ENCODE peak calls at places on chromosomes 12 and 14, in seven cellular contexts. A is heart left ventricle, K is HepG2, X is transverse colon, N is A549, B is HCT116, L is esophagus muscularis mucosa. G is an unnamed sample.

GRCh38 chr14:92495041-92495440 is 18.5 kb upstream of the RIN3 start:
- DNase-seq in A (no peak), K (no peak), X (no peak), N (peak), B (no peak), L (no peak), G (no peak)

GRCh38 chr12:96246926-96247566 is 52.9 kb downstream of the ELK3 start:
- DNase-seq in A (no peak), K (no peak), X (no peak), N (no peak), B (no peak), L (no peak), G (no peak)

GRCh38 chr14:91173221-91173670 is 59.4 kb downstream of the DGLUCY start:
- DNase-seq in A (peak), K (peak), X (peak), N (peak), B (peak), L (peak), G (peak)

GRCh38 chr12:69101505-69101904 is 137.9 kb upstream of the CPSF6 start:
- DNase-seq in A (no peak), K (peak), X (no peak), N (peak), B (no peak), L (no peak), G (no peak)

GRCh38 chr12:79274571-79275064 is 410.0 kb downstream of the SYT1 start:
- DNase-seq in A (no peak), K (no peak), X (no peak), N (no peak), B (no peak), L (no peak), G (no peak)

GRCh38 chr12:120849765-120850164 is 54.4 kb downstream of the SPPL3 start:
- DNase-seq in A (no peak), K (peak), X (no peak), N (peak), B (no peak), L (no peak), G (peak)

GRCh38 chr12:101564912-101565311 is 29.9 kb upstream of the MYBPC1 start:
- DNase-seq in A (no peak), K (no peak), X (no peak), N (peak), B (no peak), L (no peak), G (no peak)

GRCh38 chr12:57744194-57744776 is 554 bp upstream of the TSPAN31 start:
- DNase-seq in A (peak), K (no peak), X (peak), N (peak), B (peak), L (peak), G (no peak)

GRCh38 chr14:69464829-69465228 is 19.7 kb upstream of the PLEKHD1 start:
- DNase-seq in A (no peak), K (no peak), X (no peak), N (no peak), B (no peak), L (no peak), G (no peak)

GRCh38 chr14:32576088-32576795 is 247.1 kb downstream of the AKAP6 start:
- DNase-seq in A (no peak), K (peak), X (peak), N (peak), B (peak), L (no peak), G (no peak)

GRCh38 chr14:26528415-26529182 is 69.2 kb downstream of the NOVA1 start:
- DNase-seq in A (peak), K (no peak), X (peak), N (no peak), B (no peak), L (no peak), G (no peak)

GRCh38 chr12:65756956-65757511 is 67.2 kb upstream of the HMGA2 start:
- DNase-seq in A (no peak), K (no peak), X (no peak), N (no peak), B (no peak), L (no peak), G (no peak)

GRCh38 chr12:22018860-22019259 is 27.2 kb upstream of the CMAS start:
- DNase-seq in A (no peak), K (no peak), X (no peak), N (peak), B (no peak), L (no peak), G (no peak)

GRCh38 chr12:26507613-26508012 is 312.2 kb downstream of the SSPN start:
- DNase-seq in A (no peak), K (no peak), X (no peak), N (no peak), B (no peak), L (no peak), G (no peak)

GRCh38 chr14:61620130-61620946 is 75.0 kb upstream of the HIF1A start:
- DNase-seq in A (no peak), K (peak), X (no peak), N (no peak), B (no peak), L (no peak), G (no peak)

GRCh38 chr14:68734231-68734732 is 58.6 kb downstream of the ZFP36L1 start:
- DNase-seq in A (no peak), K (no peak), X (no peak), N (no peak), B (no peak), L (no peak), G (no peak)

GRCh38 chr12:45726594-45727300 is 2.8 kb upstream of the ARID2 start:
- DNase-seq in A (peak), K (peak), X (peak), N (peak), B (no peak), L (peak), G (peak)

GRCh38 chr14:27995688-27996087 is 770.9 kb upstream of the FOXG1 start:
- DNase-seq in A (no peak), K (no peak), X (no peak), N (no peak), B (no peak), L (no peak), G (no peak)

GRCh38 chr14:104180561-104181165 is 42.3 kb downstream of the KIF26A start:
- DNase-seq in A (no peak), K (no peak), X (no peak), N (no peak), B (no peak), L (no peak), G (no peak)

GRCh38 chr14:89417111-89417468 is at the start of gene FOXN3:
- DNase-seq in A (peak), K (peak), X (peak), N (peak), B (peak), L (peak), G (peak)
- TF ChIP-seq POLR2A in A (peak), K (peak), X (peak), N (no peak), B (peak), L (no peak), G (no peak)

GRCh38 chr14:23352506-23353432 is at the start of gene SLC22A17:
- DNase-seq in A (peak), K (peak), X (peak), N (peak), B (peak), L (no peak), G (peak)
- TF ChIP-seq POLR2A in A (peak), K (no peak), X (peak), N (peak), B (no peak), L (no peak), G (peak)

GRCh38 chr12:49131973-49132461 is 822 bp upstream of the TUBA1B start:
- DNase-seq in A (no peak), K (no peak), X (peak), N (no peak), B (no peak), L (no peak), G (peak)

GRCh38 chr12:49133014-49133413 is 1.8 kb upstream of the TUBA1B start:
- DNase-seq in A (no peak), K (no peak), X (no peak), N (no peak), B (no peak), L (no peak), G (peak)

GRCh38 chr12:49129332-49130150 is 1.7 kb downstream of the TUBA1B start:
- DNase-seq in A (peak), K (no peak), X (no peak), N (no peak), B (no peak), L (no peak), G (no peak)

GRCh38 chr12:49130151-49131050 is 794 bp downstream of the TUBA1B start:
- DNase-seq in A (peak), K (peak), X (peak), N (peak), B (peak), L (peak), G (peak)

DNA sequence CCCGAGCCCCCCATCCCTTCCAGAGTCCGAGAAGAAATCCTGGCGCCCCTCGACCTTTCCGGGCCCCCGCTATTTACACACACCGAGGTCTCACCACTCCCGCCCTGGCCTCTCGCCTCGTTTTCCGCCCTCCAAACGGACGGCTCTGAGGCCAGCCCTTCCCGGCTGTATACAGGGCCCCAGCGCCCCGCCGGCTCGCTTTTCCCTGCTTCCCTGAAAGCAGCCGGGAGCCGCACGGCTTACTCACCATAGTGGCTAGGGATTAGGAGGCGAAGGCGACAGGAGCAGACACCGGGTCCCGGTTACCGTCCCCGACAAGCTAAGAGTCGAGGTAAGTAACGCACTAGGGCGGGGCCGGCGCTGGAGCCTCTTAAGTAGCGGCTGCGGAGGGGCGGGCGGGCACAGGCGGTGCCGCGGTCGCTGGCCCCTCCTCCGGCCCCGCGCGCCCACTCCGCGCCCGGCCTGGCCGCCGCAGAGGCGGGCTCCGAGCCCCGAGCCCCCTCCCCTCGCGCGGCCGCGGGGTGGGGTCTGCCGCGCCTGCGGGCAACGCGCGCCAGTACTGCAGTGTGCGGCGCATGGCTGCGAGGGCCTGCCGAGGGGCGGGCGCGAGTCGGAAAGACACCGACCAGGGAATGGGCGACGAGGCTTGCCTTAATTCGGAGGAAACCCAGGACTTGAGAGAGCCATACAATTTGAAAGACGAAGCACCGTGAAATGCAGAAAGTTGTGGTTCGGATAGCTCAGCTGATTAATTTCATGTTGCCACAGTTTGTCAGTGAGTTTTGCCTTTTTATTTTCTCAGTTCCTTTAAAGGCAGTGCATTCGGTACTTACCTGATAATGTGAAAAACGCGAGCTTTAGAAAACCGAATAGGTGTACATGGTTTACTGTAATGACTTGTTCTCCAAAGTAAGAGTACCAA is at the start of gene TUBA1B:
- DNase-seq in A (peak), K (peak), X (peak), N (peak), B (peak), L (peak), G (peak)
- TF ChIP-seq POLR2A in A (peak), K (peak), X (peak), N (peak), B (peak), L (peak), G (peak)

GRCh38 chr12:51172515-51173431 is at the start of gene TFCP2:
- DNase-seq in A (peak), K (peak), X (peak), N (peak), B (peak), L (peak), G (peak)
- TF ChIP-seq POLR2A in A (no peak), K (peak), X (peak), N (peak), B (peak), L (peak), G (peak)

GRCh38 chr12:7131502-7131866 is 1.3 kb downstream of the CLSTN3 start:
- DNase-seq in A (no peak), K (no peak), X (no peak), N (no peak), B (no peak), L (no peak), G (no peak)

GRCh38 chr12:7130791-7131501 is 775 bp downstream of the CLSTN3 start:
- DNase-seq in A (peak), K (no peak), X (peak), N (no peak), B (no peak), L (no peak), G (no peak)

GRCh38 chr12:7130537-7130790 is 293 bp downstream of the CLSTN3 start:
- DNase-seq in A (no peak), K (no peak), X (no peak), N (no peak), B (no peak), L (no peak), G (no peak)

GRCh38 chr12:7128681-7129593 is at the start of gene RBP5:
- DNase-seq in A (no peak), K (no peak), X (no peak), N (no peak), B (no peak), L (no peak), G (no peak)

DNA sequence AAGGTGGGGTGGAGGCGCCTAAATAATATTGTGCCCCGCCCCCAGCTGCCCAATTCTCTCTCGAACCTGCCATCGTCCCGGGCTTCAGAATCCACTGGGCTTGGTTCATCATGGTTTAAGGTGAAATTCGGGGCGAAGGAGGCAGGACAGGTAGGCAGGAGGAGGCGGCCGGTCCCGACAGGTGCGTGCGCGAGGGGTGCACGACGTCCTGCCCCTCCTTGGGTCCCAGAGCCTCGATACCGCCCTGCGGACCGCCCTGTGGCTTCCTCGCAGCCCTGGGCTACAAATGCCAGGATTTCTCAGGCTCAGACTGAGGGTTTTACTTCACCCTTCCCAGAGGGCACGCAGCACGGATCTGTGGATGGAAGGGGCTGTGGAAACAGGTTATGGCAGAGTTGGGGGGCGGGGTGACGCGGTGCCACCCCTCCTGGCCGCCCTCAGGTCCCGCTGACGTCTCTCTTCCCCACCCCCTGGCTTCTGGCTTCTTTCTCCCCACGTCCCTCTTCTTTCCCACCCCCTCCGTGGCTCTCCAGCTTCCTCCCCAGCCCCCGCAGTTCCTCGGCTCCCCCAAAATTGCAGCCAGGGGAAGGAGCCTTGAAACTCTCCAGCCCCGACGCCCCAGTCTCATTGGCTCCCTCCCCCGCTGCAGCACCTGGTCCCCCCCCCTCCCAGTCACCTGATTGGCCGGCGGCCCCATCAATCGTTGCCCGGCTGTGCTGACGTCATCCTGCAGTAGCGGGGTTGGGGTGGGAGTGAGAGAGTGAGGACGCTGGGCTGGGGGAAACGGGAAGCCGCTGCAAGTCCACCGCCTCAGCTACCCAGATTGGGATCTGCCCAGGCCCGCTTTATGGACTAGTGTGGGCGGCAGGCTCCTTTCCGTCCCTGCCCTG is at the start of gene CLSTN3:
- DNase-seq in A (peak), K (peak), X (peak), N (no peak), B (no peak), L (peak), G (peak)
- TF ChIP-seq POLR2A in A (no peak), K (peak), X (no peak), N (no peak), B (no peak), L (no peak), G (no peak)

GRCh38 chr14:74942608-74943007 is 12.8 kb downstream of the PGF start:
- DNase-seq in A (no peak), K (no peak), X (no peak), N (no peak), B (no peak), L (no peak), G (no peak)
- TF ChIP-seq POLR2A in A (no peak), K (no peak), X (no peak), N (no peak), B (no peak), L (no peak), G (no peak)

GRCh38 chr12:110200124-110200417 is 75.9 kb downstream of the IFT81 start:
- DNase-seq in A (no peak), K (peak), X (no peak), N (no peak), B (no peak), L (no peak), G (no peak)
- TF ChIP-seq POLR2A in A (no peak), K (no peak), X (no peak), N (no peak), B (no peak), L (no peak), G (no peak)

GRCh38 chr12:6200266-6201198 is at the start of gene CD9:
- DNase-seq in A (peak), K (no peak), X (peak), N (peak), B (peak), L (no peak), G (peak)
- TF ChIP-seq POLR2A in A (peak), K (no peak), X (peak), N (peak), B (no peak), L (peak), G (no peak)

DNA sequence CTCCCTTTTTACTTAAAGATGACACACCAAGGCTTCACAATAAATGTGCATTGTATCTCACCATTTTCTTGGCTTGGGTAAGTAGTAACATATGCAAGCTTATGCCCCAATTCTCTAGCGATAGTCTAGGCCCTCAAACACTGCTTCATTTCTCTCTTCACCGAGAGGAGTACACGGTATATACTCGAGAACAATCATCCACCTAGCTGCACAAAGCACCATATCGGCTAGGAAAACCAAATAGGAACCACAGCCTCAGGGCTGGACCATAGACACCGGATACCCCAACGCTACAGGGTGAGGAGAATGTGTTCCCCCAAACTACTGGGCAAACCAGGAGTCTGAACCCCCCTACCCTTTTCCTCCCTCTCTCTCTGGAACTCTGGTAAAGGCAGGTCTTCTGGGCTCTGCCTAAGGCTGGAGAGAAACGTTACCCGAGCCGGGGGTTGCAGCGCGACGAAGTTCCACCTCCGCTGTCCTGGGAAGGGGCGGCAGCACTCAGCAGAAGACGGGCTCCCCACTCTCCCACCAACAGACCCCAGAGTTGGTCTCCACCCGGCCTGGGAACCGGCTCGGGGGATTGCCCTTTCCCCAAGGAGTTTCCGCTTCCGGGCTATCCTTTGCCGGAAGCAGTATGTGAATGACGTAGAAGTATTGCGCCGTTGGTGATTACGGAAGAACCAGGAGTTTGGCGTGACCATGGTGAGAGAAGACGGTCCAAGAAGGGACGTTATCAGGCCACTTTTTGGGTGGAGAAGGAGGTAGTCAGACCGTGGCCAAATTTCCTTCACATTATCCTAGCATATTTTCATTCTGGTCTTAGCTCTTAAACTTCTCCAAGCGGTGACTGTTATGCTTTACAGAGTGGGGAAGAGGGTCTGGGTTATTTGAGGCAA is at the start of the genes AREL1 and FCF1:
- DNase-seq in A (peak), K (peak), X (peak), N (peak), B (peak), L (peak), G (peak)
- TF ChIP-seq POLR2A in A (peak), K (peak), X (peak), N (peak), B (no peak), L (peak), G (peak)

G was measured in H54.